ENCODE peak calls at places on chromosomes 2 and 18, in six cellular contexts. H, U, O, K, N and W are unnamed samples.

GRCh38 chr2:236862961-236863728 is 222.5 kb upstream of the COPS8 start:
- DNase-seq in O (no peak), U (no peak), H (no peak), K (peak), N (no peak), W (no peak)

GRCh38 chr2:15243762-15244161 is 317.4 kb downstream of the NBAS start:
- DNase-seq in H (peak), N (peak), O (peak), K (no peak), U (no peak), W (no peak)

GRCh38 chr2:164620873-164621760 is at the start of gene GRB14:
- DNase-seq in H (peak), O (no peak), U (peak), K (no peak), N (peak), W (no peak)

GRCh38 chr2:222960126-222960525 is 91.9 kb upstream of the KCNE4 start:
- DNase-seq in H (no peak), K (peak), N (no peak), O (no peak), U (no peak), W (peak)

GRCh38 chr2:111676423-111676822 is 207.6 kb downstream of the ANAPC1 start:
- DNase-seq in O (no peak), U (no peak), H (no peak), N (no peak), K (no peak), W (no peak)

GRCh38 chr18:50819027-50819726 is 639 bp downstream of the MRO start:
- DNase-seq in H (peak), U (peak), K (no peak), N (peak), O (no peak), W (peak)

GRCh38 chr2:137302957-137303356 is 537.6 kb downstream of the THSD7B start:
- DNase-seq in O (no peak), U (no peak), K (no peak), H (no peak), N (no peak), W (no peak)

GRCh38 chr18:62242955-62243354 is 55.9 kb downstream of the RELCH start:
- DNase-seq in O (no peak), U (no peak), H (no peak), N (no peak), K (no peak), W (no peak)

GRCh38 chr2:47225061-47225783 is 70.1 kb upstream of the STPG4 start:
- DNase-seq in H (peak), U (peak), O (peak), N (peak), K (no peak), W (no peak)

GRCh38 chr2:162073776-162074578 is at the start of gene DPP4:
- DNase-seq in H (peak), U (peak), O (no peak), K (no peak), N (peak), W (peak)

GRCh38 chr2:70668911-70669310 is 99.1 kb downstream of the ADD2 start:
- DNase-seq in K (no peak), U (no peak), H (no peak), N (no peak), O (no peak), W (no peak)

GRCh38 chr18:52339891-52340371 is at the start of gene DCC:
- DNase-seq in U (peak), N (no peak), K (no peak), O (no peak), H (peak), W (peak)

GRCh38 chr2:234496835-234497591 is at the start of gene ARL4C:
- DNase-seq in N (peak), U (peak), O (peak), K (no peak), H (peak), W (no peak)
- TF ChIP-seq MYC in N (no peak), U (no peak), O (no peak), K (no peak), H (no peak), W (no peak)

GRCh38 chr18:23363865-23364570 is 89.1 kb upstream of the RIOK3 start:
- DNase-seq in H (no peak), K (no peak), O (no peak), N (no peak), U (no peak), W (no peak)

GRCh38 chr18:23369231-23369630 is 83.9 kb upstream of the RIOK3 start:
- DNase-seq in U (no peak), K (no peak), H (no peak), N (peak), O (no peak), W (no peak)

GRCh38 chr18:23365602-23366001 is 87.5 kb upstream of the RIOK3 start:
- DNase-seq in N (no peak), O (no peak), H (no peak), K (no peak), U (no peak), W (no peak)
- TF ChIP-seq MYC in N (no peak), O (no peak), H (no peak), K (no peak), U (no peak), W (no peak)

DNA sequence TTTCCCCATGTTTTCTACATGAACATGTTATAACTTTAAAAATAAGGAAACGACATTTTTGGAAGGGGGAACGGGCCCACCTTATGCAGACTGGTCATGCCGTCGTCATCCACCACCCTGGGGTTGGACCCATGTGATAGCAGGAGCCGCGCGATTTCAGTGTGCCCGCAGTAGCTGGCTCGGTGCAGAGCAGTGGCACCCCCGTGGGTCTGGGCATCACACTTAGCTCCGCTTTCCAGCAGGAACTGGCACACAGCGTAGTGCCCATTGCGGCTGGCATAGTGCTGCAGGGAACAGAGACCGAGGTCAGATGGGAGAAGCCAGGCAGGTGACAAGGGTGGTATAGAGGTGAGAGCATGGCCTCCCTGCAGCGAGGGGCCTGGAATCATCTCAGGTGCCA is 4.5 kb downstream of the ANKRD39 start:
- DNase-seq in N (no peak), U (no peak), O (no peak), H (no peak), K (no peak), W (no peak)
- TF ChIP-seq MYC in N (no peak), U (no peak), O (no peak), H (no peak), K (no peak), W (no peak)

DNA sequence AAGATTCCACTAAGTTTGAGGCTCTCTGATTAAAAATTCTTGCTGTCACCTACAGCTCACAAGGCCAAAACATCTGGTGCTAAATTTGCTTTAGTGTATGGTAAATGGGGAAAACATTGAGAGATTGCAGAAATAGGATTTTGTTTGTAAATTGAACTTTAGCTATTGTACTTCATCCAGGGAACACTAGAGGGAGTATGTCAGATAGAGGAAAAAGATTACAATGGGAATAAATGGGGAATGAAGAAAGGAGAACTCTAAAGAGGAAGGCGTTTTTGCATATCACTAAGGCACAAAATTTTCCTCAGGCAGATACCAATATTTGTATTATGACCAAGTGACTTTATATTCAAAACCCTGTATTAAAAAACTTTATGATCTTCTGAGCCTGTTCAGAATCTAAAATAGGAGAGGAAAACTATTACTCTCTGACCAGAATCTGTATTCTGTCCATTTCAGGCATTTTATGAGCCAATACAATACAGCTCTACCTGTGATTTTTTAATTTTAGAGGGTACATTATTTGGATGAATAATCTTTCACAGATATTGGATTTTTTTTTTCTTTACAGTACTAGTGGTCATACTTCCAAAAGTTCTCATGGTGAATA is 52.3 kb upstream of the ITGB6 start:
- DNase-seq in O (peak), U (peak), N (peak), K (no peak), H (peak), W (peak)
- TF ChIP-seq MYC in O (no peak), U (no peak), N (no peak), K (no peak), H (no peak), W (no peak)

GRCh38 chr2:3655871-3656761 is 1.9 kb upstream of the ALLC start:
- DNase-seq in U (no peak), K (no peak), H (no peak), O (no peak), N (no peak), W (no peak)
- TF ChIP-seq MYC in U (no peak), K (no peak), H (no peak), O (no peak), N (no peak), W (no peak)

GRCh38 chr2:146944601-146945000 is 900.2 kb upstream of the ACVR2A start:
- DNase-seq in U (no peak), K (no peak), O (no peak), H (no peak), N (no peak), W (no peak)
- TF ChIP-seq MYC in U (no peak), K (no peak), O (no peak), H (no peak), N (no peak), W (no peak)

DNA sequence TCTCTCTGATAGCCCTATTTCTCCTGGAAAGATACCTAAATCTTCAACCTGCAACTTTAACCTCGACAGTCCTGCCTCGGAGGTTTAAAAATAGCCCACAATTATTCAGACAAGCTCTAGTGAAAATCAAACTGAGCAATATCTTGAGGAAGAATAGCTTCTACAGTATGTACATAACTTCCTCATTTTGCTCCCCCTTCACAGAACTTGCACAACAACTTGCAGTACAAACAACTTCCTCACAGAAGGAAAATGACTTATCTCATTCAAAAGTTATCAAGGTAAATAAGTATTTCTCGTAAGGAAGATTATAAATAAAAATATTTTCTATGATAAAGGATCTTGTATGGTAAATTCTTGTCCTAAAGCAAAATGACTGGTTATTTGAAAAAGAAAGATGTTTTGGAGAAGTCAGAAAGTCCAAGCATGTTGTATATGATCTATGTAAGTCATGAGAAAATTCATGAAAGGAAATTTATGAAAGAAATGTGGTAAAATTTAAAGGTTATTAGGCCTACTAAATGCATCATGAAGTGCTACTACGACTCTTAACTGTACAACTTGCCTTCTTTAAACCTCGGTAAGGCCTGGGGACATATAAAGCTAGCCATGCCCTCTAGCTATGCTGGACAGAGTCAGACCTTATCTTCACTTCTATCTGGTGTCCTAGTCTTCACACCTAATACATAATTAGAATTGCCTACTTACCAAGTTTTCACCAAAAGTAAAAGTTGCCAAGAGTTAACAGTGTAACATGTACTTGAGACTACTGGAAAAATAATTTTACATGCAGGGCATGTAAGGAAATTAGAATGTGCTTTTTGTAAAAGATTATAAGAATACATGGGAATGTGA is 394.5 kb downstream of the DLGAP1 start:
- DNase-seq in N (no peak), H (no peak), K (no peak), U (no peak), O (no peak), W (peak)
- TF ChIP-seq MYC in N (no peak), H (no peak), K (no peak), U (no peak), O (no peak), W (no peak)

DNA sequence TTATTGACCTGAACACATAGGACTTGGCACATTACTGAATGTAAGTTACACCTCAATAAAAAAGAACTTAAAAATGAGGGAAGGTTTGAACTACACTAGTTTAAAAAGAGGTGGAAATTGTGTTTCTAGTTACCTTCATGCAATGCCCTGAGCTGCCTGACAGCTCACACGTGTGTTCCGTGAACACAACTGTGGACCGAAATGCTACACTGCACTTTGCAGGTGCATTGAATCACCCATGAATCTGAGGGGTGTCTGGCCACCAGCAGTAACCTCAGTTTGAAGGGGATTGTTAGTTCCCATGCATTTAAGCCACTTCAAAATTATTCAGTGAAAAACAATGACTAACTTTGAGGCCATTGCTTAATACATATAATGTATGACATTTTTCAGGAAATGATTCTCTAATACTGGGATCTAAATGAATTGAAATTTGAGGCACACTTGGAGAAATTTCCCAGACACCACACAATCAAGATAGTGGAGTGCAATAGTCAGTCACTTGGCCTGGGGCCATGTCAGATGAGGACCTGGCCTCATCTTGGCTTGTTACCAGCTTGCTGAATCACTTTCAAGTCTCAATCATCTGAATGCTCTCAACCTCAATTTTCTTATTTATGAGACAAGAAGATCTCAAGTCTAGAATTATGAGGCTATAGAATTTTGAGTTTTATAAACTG is 59.3 kb downstream of the MYL12B start:
- DNase-seq in H (peak), U (no peak), N (peak), K (no peak), O (no peak), W (no peak)
- TF ChIP-seq MYC in H (no peak), U (no peak), N (no peak), K (no peak), O (no peak), W (no peak)